ENCODE peak calls at places on chromosomes 4 and X, in ten cellular contexts. Y is Caco-2, Q is mesenchymal stem cell, X is AG04450, B is MG63, E is Peyer's patch, I is iPS DF 6.9, O is tibial nerve, C is HAP-1, M is body of pancreas. U is an unnamed sample.

GRCh38 chr4:93502991-93503390 is 325.6 kb upstream of the ATOH1 start:
- DNase-seq in Y (no peak), Q (no peak), X (no peak), B (no peak), E (no peak), I (no peak), O (no peak), C (no peak), M (no peak), U (no peak)

GRCh38 chr4:98261291-98262271 is at the start of gene RAP1GDS1:
- DNase-seq in Y (peak; percentile 42), Q (peak; percentile 83), X (peak; percentile 13), B (peak; percentile 50), E (peak; percentile 74), I (no peak), O (peak; percentile 17), C (peak; percentile 45), M (peak; percentile 34), U (peak; percentile 54)

GRCh38 chr4:172042714-172043114 is 229.5 kb downstream of the GALNTL6 start:
- DNase-seq in Y (no peak), Q (no peak), X (no peak), B (no peak), E (no peak), I (no peak), O (no peak), C (no peak), M (no peak), U (no peak)

GRCh38 chrX:101430457-101431078 is 22.5 kb downstream of the HNRNPH2 start:
- DNase-seq in Y (no peak), Q (peak; percentile 72), X (no peak), B (no peak), E (no peak), I (no peak), O (no peak), C (no peak), M (no peak), U (no peak)

GRCh38 chr4:174365018-174365587 is 81.4 kb downstream of the CEP44 start:
- DNase-seq in Y (peak; percentile 66), Q (peak; percentile 58), X (peak; percentile 6), B (no peak), E (no peak), I (no peak), O (no peak), C (peak; percentile 19), M (no peak), U (no peak)

GRCh38 chr4:83582289-83582756 is 46.4 kb downstream of the GPAT3 start:
- DNase-seq in Y (peak; percentile 12), Q (no peak), X (no peak), B (peak; percentile 44), E (peak; percentile 55), I (no peak), O (peak; percentile 27), C (no peak), M (peak; percentile 70), U (peak; percentile 16)

GRCh38 chr4:25065451-25065850 is 34.7 kb upstream of the LGI2 start:
- DNase-seq in Y (no peak), Q (no peak), X (no peak), B (no peak), E (no peak), I (no peak), O (no peak), C (peak; percentile 73), M (no peak), U (peak; percentile 35)

GRCh38 chrX:55127692-55128091 is 38.9 kb downstream of the PAGE2 start:
- DNase-seq in Y (no peak), Q (peak; percentile 19), X (no peak), B (no peak), E (no peak), I (no peak), O (no peak), C (no peak), M (no peak), U (no peak)

GRCh38 chr4:149713031-149713430 is 102.6 kb downstream of the IQCM start:
- DNase-seq in Y (no peak), Q (no peak), X (no peak), B (no peak), E (no peak), I (no peak), O (no peak), C (no peak), M (no peak), U (no peak)

GRCh38 chr4:59537231-59537886 is 1662.8 kb upstream of the ADGRL3 start:
- DNase-seq in Y (no peak), Q (no peak), X (no peak), B (no peak), E (no peak), I (no peak), O (no peak), C (no peak), M (no peak), U (no peak)

GRCh38 chr4:120175272-120175671 is 108.6 kb upstream of the MAD2L1 start:
- DNase-seq in Y (no peak), Q (no peak), X (no peak), B (no peak), E (no peak), I (no peak), O (no peak), C (no peak), M (no peak), U (no peak)
- H3K9me3 ChIP-seq in Y (no peaks in the 10 kb centered on the region), Q (no peaks in the 10 kb centered on the region), X (no peaks in the 10 kb centered on the region), B (no peaks in the 10 kb centered on the region), E (no peaks in the 10 kb centered on the region), I (no peaks in the 10 kb centered on the region), O (no peaks in the 10 kb centered on the region), C (no peaks in the 10 kb centered on the region), M (no peaks in the 10 kb centered on the region), U (no peaks in the 10 kb centered on the region)

GRCh38 chr4:153789741-153790651 is 1.1 kb upstream of the SFRP2 start:
- DNase-seq in Y (no peak), Q (peak; percentile 63), X (no peak), B (no peak), E (no peak), I (peak; percentile 94), O (peak; percentile 29), C (no peak), M (no peak), U (no peak)

GRCh38 chr4:153788419-153789276 is at the start of gene SFRP2:
- DNase-seq in Y (no peak), Q (peak; percentile 35), X (no peak), B (no peak), E (peak; percentile 49), I (no peak), O (no peak), C (no peak), M (peak; percentile 21), U (no peak)

GRCh38 chr4:153792893-153793227 is 4.0 kb upstream of the SFRP2 start:
- DNase-seq in Y (no peak), Q (no peak), X (no peak), B (no peak), E (no peak), I (no peak), O (no peak), C (no peak), M (no peak), U (no peak)

GRCh38 chr4:153792007-153792892 is 3.4 kb upstream of the SFRP2 start:
- DNase-seq in Y (no peak), Q (peak; percentile 82), X (no peak), B (no peak), E (peak; percentile 53), I (no peak), O (peak; percentile 88), C (no peak), M (peak; percentile 64), U (peak; percentile 76)

DNA sequence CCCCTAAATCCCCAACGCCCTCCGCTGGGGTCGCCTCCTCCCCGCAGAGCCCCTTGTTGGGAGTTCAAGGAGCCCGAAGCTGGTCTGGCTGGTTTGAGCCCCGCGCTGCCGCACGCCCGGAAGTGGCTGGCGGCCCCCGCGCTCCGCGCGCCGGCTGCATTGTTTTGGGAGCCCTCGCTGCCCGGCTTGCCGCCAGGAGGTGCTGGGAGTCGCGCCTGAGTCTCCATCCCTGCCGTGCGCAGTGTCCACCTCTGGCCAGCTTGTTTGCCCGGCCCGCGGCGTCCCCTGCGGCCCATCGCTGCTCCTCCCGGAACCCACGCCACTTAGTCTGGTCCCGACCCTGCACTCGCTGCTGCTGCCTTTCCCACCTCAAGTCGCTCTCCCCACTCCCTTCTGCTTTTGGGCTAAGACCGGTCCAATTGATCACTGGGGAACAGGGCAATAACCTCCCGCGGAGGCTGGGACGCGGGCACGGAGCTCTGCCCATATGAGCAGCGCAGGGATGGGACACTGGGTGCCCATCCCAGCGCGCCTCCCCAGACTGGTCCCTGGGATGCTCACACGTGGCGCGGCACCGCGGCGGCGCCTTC is 2.2 kb upstream of the SFRP2 start:
- DNase-seq in Y (no peak), Q (peak; percentile 47), X (no peak), B (no peak), E (no peak), I (no peak), O (peak; percentile 41), C (no peak), M (peak; percentile 30), U (no peak)
- H3K4me3 ChIP-seq in Y (no peak overlapping the region), Q (peak overlapping the region; percentile 65), X (peak overlapping the region; percentile 2), B (no peak overlapping the region), E (peak overlapping the region; percentile 32), I (peak overlapping the region; percentile 54), O (peak overlapping the region; percentile 36), C (no peak overlapping the region), M (no peak overlapping the region), U (no peak overlapping the region)

GRCh38 chrX:146238173-146238572 is 420.5 kb downstream of the SLITRK2 start:
- DNase-seq in Y (no peak), Q (no peak), X (no peak), B (no peak), E (no peak), I (no peak), O (no peak), C (no peak), M (no peak), U (no peak)

GRCh38 chrX:146243071-146243470 is 425.4 kb downstream of the SLITRK2 start:
- DNase-seq in Y (no peak), Q (no peak), X (no peak), B (peak; percentile 5), E (no peak), I (no peak), O (no peak), C (no peak), M (no peak), U (no peak)

GRCh38 chrX:146241902-146242301 is 424.3 kb downstream of the SLITRK2 start:
- DNase-seq in Y (no peak), Q (no peak), X (no peak), B (no peak), E (no peak), I (no peak), O (no peak), C (no peak), M (no peak), U (no peak)
- H3K27me3 ChIP-seq in Y (no peaks in the 10 kb centered on the region), Q (peaks cover 3% of the 10 kb centered on the region), X (no peaks in the 10 kb centered on the region), B (no peaks in the 10 kb centered on the region), E (no peaks in the 10 kb centered on the region), I (no peaks in the 10 kb centered on the region), O (no peaks in the 10 kb centered on the region), C (no peaks in the 10 kb centered on the region), M (no peaks in the 10 kb centered on the region), U (no peaks in the 10 kb centered on the region)

GRCh38 chrX:97987979-97988378 is 1104.3 kb downstream of the RPA4 start:
- DNase-seq in Y (no peak), Q (no peak), X (no peak), B (no peak), E (no peak), I (no peak), O (no peak), C (no peak), M (no peak), U (no peak)

GRCh38 chrX:97984641-97985040 is 1100.9 kb downstream of the RPA4 start:
- DNase-seq in Y (no peak), Q (no peak), X (no peak), B (peak; percentile 15), E (no peak), I (peak; percentile 16), O (no peak), C (peak; percentile 46), M (no peak), U (no peak)
- H3K9me3 ChIP-seq in Y (no peaks in the 10 kb centered on the region), Q (no peaks in the 10 kb centered on the region), X (no peaks in the 10 kb centered on the region), B (no peaks in the 10 kb centered on the region), E (no peaks in the 10 kb centered on the region), I (no peaks in the 10 kb centered on the region), O (no peaks in the 10 kb centered on the region), C (no peaks in the 10 kb centered on the region), M (no peaks in the 10 kb centered on the region), U (no peaks in the 10 kb centered on the region)

GRCh38 chrX:86148594-86148993 is 343 bp downstream of the DACH2 start:
- DNase-seq in Y (no peak), Q (no peak), X (no peak), B (no peak), E (no peak), I (no peak), O (no peak), C (no peak), M (no peak), U (no peak)
- H3K4me3 ChIP-seq in Y (no peak overlapping the region), Q (peak overlapping the region; percentile 61), X (peak overlapping the region; percentile 59), B (no peak overlapping the region), E (peak overlapping the region; percentile 43), I (peak overlapping the region; percentile 45), O (peak overlapping the region; percentile 34), C (peak overlapping the region; percentile 62), M (no peak overlapping the region), U (no peak overlapping the region)